ENCODE peak calls at places on chromosomes 2 and 18, in ten cellular contexts. X is stimulated activated CD4-positive, alpha-beta T cell treated with anti-CD3 and anti-CD28 coated beads, Interleukin-1b, Interleukin-23, amount 100 ng/mL, for 48 hours; Q is activated CD8-positive, alpha-beta T cell treated with anti-CD3 and anti-CD28 coated beads, Interleukin-2, amount 10 ng/mL, durations not matched to agents 7 days and 5 days; D is cardiac fibroblast; A is CD8-positive, alpha-beta memory T cell; I is left cardiac atrium; B is NCI-H774; N is T-helper 1 cell; U is GM19239; E is dermis blood vessel endothelial cell. T is an unnamed sample.
A peak's percentile ranks its signal among the peaks of the same experiment; 100 is the strongest.

GRCh38 chr2:240648155-240648649 is 22.9 kb downstream of the GPR35 start:
- DNase-seq in N (no peak), E (no peak), U (no peak), A (no peak), Q (peak; percentile 13), I (no peak), D (no peak), B (no peak), X (no peak), T (no peak)

GRCh38 chr2:28748176-28748575 is 3.5 kb upstream of the PPP1CB start:
- DNase-seq in A (no peak), N (no peak), D (no peak), Q (no peak), B (no peak), I (no peak), X (no peak), E (no peak), U (no peak), T (no peak)

GRCh38 chr2:223600056-223600455 is 2.1 kb downstream of the SCG2 start:
- DNase-seq in B (no peak), A (no peak), U (no peak), X (no peak), Q (no peak), E (no peak), N (no peak), I (no peak), D (peak; percentile 29), T (no peak)

GRCh38 chr18:7329036-7329435 is 98.1 kb downstream of the LRRC30 start:
- DNase-seq in D (peak; percentile 26), B (no peak), U (no peak), E (peak; percentile 5), A (no peak), X (no peak), Q (no peak), N (no peak), I (no peak), T (no peak)

GRCh38 chr18:56358608-56359007 is 279.8 kb downstream of the TXNL1 start:
- DNase-seq in A (no peak), E (peak; percentile 5), I (no peak), B (no peak), X (no peak), U (no peak), D (peak; percentile 4), N (no peak), Q (no peak), T (no peak)

GRCh38 chr2:231685349-231686191 is 22.8 kb upstream of the PTMA start:
- DNase-seq in E (no peak), B (no peak), N (no peak), A (no peak), X (no peak), D (no peak), U (no peak), Q (no peak), I (no peak), T (no peak)

GRCh38 chr2:149312039-149312438 is 18.3 kb upstream of the LYPD6 start:
- DNase-seq in B (no peak), E (no peak), I (no peak), A (no peak), X (no peak), N (no peak), U (no peak), D (no peak), Q (no peak), T (no peak)

GRCh38 chr2:17538022-17538843 is 2.3 kb upstream of the VSNL1 start:
- DNase-seq in B (no peak), I (no peak), D (peak; percentile 51), Q (no peak), A (no peak), X (no peak), N (no peak), U (no peak), E (peak; percentile 13), T (no peak)

GRCh38 chr2:41782306-41783158 is 265.3 kb upstream of the PKDCC start:
- DNase-seq in N (no peak), U (peak; percentile 22), X (peak; percentile 12), B (no peak), Q (peak; percentile 43), A (peak; percentile 10), D (peak; percentile 57), E (peak; percentile 64), I (no peak), T (peak; percentile 8)

GRCh38 chr18:66682855-66683322 is 79.0 kb upstream of the CDH19 start:
- DNase-seq in I (no peak), A (no peak), U (no peak), D (peak; percentile 9), Q (no peak), N (no peak), B (no peak), E (peak; percentile 26), X (no peak), T (no peak)

GRCh38 chr2:10166489-10167295 is 44.2 kb downstream of the RRM2 start:
- DNase-seq in Q (no peak), A (no peak), B (peak; percentile 21), N (no peak), X (no peak), I (no peak), U (no peak), E (no peak), D (no peak), T (no peak)

T was measured in T-cell.